ENCODE peak calls at places on chromosomes 11 and 22, in eight cellular contexts. H is GM23248, G is IMR-90, Q is iPS DF 6.9, E is endothelial cell of umbilical vein, Z is fibroblast of pulmonary artery, T is transverse colon, I is left ventricle myocardium inferior. A is an unnamed sample.

GRCh38 chr11:122748968-122749687 is 89.2 kb upstream of the CRTAM start:
- DNase-seq in H (peak), G (peak), Q (no peak), E (peak), Z (peak), T (peak), I (no peak), A (peak)

GRCh38 chr22:36687516-36687915 is 16.0 kb downstream of the CACNG2 start:
- DNase-seq in H (no peak), G (no peak), Q (no peak), E (no peak), Z (no peak), T (no peak), I (no peak), A (no peak)

GRCh38 chr11:2180347-2180746 is 8.7 kb upstream of the TH start:
- DNase-seq in H (no peak), G (no peak), Q (no peak), E (no peak), Z (no peak), T (no peak), I (no peak), A (no peak)

GRCh38 chr11:112227002-112227401 is 774 bp downstream of the PTS start:
- DNase-seq in H (peak), G (peak), Q (no peak), E (no peak), Z (peak), T (no peak), I (no peak), A (no peak)

GRCh38 chr11:82270870-82271269 is 462.8 kb downstream of the FAM181B start:
- DNase-seq in H (no peak), G (no peak), Q (no peak), E (no peak), Z (no peak), T (no peak), I (no peak), A (no peak)

GRCh38 chr22:40922484-40923303 is 28.5 kb upstream of the RBX1 start:
- DNase-seq in H (peak), G (peak), Q (peak), E (peak), Z (peak), T (no peak), I (no peak), A (peak)

GRCh38 chr11:17564687-17565042 is 17.6 kb downstream of the OTOG start:
- DNase-seq in H (no peak), G (no peak), Q (no peak), E (no peak), Z (no peak), T (no peak), I (no peak), A (peak)

GRCh38 chr11:72524711-72525110 is 90.4 kb upstream of the CLPB start:
- DNase-seq in H (peak), G (peak), Q (no peak), E (no peak), Z (peak), T (no peak), I (no peak), A (no peak)

GRCh38 chr11:122632178-122632824 is 23.2 kb upstream of the UBASH3B start:
- DNase-seq in H (peak), G (no peak), Q (no peak), E (no peak), Z (no peak), T (no peak), I (no peak), A (no peak)

GRCh38 chr11:96384156-96384555 is 5.6 kb downstream of the CCDC82 start:
- DNase-seq in H (no peak), G (no peak), Q (no peak), E (no peak), Z (no peak), T (no peak), I (no peak), A (peak)

GRCh38 chr11:131246589-131247164 is 123.7 kb upstream of the NTM start:
- DNase-seq in H (peak), G (no peak), Q (no peak), E (no peak), Z (no peak), T (peak), I (peak), A (peak)

GRCh38 chr22:47030881-47031627 is 268.6 kb downstream of the TBC1D22A start:
- DNase-seq in H (peak), G (no peak), Q (no peak), E (no peak), Z (no peak), T (peak), I (peak), A (no peak)

GRCh38 chr11:71223671-71224660 is 28.4 kb downstream of the SHANK2 start:
- DNase-seq in H (no peak), G (no peak), Q (no peak), E (no peak), Z (no peak), T (no peak), I (no peak), A (no peak)

GRCh38 chr11:120908521-120909181 is 115.3 kb upstream of the TBCEL start:
- DNase-seq in H (no peak), G (no peak), Q (no peak), E (no peak), Z (no peak), T (no peak), I (no peak), A (no peak)

GRCh38 chr22:29080061-29080975 is 7.5 kb downstream of the KREMEN1 start:
- DNase-seq in H (peak), G (no peak), Q (no peak), E (no peak), Z (no peak), T (no peak), I (no peak), A (peak)

GRCh38 chr22:32590556-32590955 is 115.9 kb downstream of the FBXO7 start:
- DNase-seq in H (peak), G (peak), Q (no peak), E (no peak), Z (peak), T (no peak), I (no peak), A (no peak)

GRCh38 chr11:47259178-47259977 is 1.6 kb downstream of the NR1H3 start:
- DNase-seq in H (peak), G (peak), Q (no peak), E (peak), Z (peak), T (peak), I (no peak), A (peak)

GRCh38 chr11:4983851-4984250 is 10.8 kb upstream of the OR51L1 start:
- DNase-seq in H (no peak), G (no peak), Q (no peak), E (no peak), Z (no peak), T (no peak), I (no peak), A (no peak)

GRCh38 chr11:30244255-30244654 is 13.4 kb downstream of the FSHB start:
- DNase-seq in H (peak), G (peak), Q (no peak), E (no peak), Z (peak), T (no peak), I (no peak), A (peak)

GRCh38 chr11:120354068-120354467 is 17.9 kb downstream of the ARHGEF12 start:
- DNase-seq in H (no peak), G (peak), Q (no peak), E (no peak), Z (peak), T (no peak), I (no peak), A (peak)

GRCh38 chr22:37343863-37344734 is 61.8 kb downstream of the CYTH4 start:
- DNase-seq in H (no peak), G (no peak), Q (no peak), E (no peak), Z (no peak), T (no peak), I (no peak), A (no peak)

GRCh38 chr11:35134403-35135126 is 4.4 kb upstream of the CD44 start:
- DNase-seq in H (peak), G (no peak), Q (no peak), E (no peak), Z (no peak), T (no peak), I (no peak), A (no peak)

GRCh38 chr11:35418282-35418846 is 994 bp downstream of the SLC1A2 start:
- DNase-seq in H (no peak), G (no peak), Q (no peak), E (no peak), Z (no peak), T (no peak), I (no peak), A (no peak)

GRCh38 chr11:122229611-122230386 is 113.8 kb upstream of the BLID start:
- DNase-seq in H (no peak), G (no peak), Q (peak), E (peak), Z (peak), T (no peak), I (no peak), A (peak)

GRCh38 chr11:20353829-20354434 is 9.6 kb upstream of the HTATIP2 start:
- DNase-seq in H (peak), G (peak), Q (no peak), E (peak), Z (peak), T (peak), I (no peak), A (peak)

GRCh38 chr11:78532991-78533861 is 41.4 kb downstream of the NARS2 start:
- DNase-seq in H (no peak), G (no peak), Q (no peak), E (no peak), Z (no peak), T (no peak), I (no peak), A (no peak)

GRCh38 chr22:46354993-46355305 is 19.4 kb downstream of the TRMU start:
- DNase-seq in H (no peak), G (no peak), Q (no peak), E (no peak), Z (no peak), T (peak), I (no peak), A (no peak)

GRCh38 chr11:61472868-61473267 is 35.7 kb upstream of the LRRC10B start:
- DNase-seq in H (peak), G (peak), Q (no peak), E (no peak), Z (peak), T (no peak), I (peak), A (no peak)

DNA sequence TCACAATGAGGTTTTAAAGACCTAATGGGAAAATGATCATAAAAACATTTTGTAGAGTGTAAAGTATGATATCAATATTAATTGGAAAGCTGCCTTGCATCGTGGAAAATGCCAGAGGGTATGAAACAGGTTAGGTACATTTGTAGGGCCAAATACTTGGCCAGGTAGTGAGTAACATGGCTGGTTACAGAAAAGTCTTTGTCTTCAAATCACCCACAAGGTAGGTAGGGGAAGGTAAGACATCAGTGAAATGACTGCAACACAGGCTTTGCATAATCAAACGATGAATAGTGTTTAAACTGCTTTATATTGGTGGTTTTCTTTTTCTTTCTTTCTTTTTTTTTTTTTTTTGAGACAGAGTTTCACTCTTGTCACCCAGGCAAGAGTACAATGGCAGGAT is 62.0 kb downstream of the ST3GAL4 start:
- DNase-seq in H (no peak), G (no peak), Q (no peak), E (no peak), Z (no peak), T (no peak), I (no peak), A (no peak)
- H3K4me3 ChIP-seq in H (no peak), G (no peak), Q (no peak), E (no peak), Z (no peak), T (no peak), I (no peak), A (no peak)

DNA sequence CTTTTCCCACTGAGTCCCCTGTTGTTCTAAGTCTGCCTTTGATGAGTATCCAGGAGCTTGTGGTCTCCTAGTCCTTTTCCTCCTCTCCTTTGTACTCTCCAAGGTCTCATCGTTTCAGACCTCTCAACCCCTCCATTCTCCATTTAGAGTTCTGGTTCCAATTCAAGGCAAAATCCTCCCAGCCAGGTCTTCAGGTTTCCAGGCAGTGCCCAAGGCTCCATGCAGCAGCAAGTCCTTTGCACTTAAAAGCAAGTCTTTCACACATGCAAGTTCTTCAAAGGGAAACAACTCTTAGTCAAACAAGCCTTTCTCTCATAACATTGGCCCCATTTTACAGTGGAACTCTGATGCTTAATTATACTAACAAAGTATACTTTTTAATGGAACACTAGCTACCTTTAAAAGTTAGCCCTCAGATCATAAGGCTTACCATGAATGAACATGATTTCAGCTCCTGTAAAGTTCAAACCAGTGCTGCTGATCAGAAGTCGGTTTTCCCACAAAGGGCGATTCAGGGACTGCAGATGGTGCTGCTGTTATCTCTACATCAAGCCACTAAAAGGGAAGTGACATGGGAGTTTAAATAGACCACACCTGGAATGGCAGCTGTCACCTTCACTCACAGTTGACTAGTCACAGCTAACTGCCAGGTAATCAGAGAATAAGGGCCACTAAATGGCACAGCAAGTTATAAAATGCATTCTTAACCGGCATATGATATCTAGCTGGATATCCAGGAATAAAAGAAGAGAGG is 581.3 kb upstream of the ARHGAP42 start:
- DNase-seq in H (no peak), G (no peak), Q (no peak), E (no peak), Z (no peak), T (peak), I (no peak), A (no peak)
- H3K4me3 ChIP-seq in H (no peak), G (no peak), Q (no peak), E (no peak), Z (no peak), T (no peak), I (no peak), A (no peak)

GRCh38 chr11:101914349-101914736 is 467 bp upstream of the CEP126 start:
- DNase-seq in H (peak), G (peak), Q (no peak), E (no peak), Z (no peak), T (no peak), I (no peak), A (no peak)
- H3K4me3 ChIP-seq in H (peak), G (peak), Q (peak), E (peak), Z (peak), T (peak), I (peak), A (peak)

DNA sequence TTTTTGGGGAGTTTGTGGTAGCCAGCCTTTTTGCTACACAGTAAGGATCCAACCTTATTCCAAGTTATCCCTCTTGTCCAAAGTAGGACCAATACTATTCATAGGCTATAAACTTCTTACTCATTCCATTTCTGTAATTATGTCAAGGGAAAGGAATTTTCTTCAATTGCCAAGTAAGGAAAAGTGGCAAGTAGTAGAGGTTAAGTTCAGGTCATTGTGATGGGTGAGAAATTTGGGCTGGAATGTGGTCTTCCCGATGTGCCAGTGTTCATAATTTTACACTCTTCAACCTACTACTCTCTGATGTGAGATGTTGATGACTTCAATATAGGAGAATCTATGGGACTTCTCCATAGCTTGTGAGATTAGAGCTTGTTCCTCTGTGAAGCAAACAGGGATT is 648.8 kb downstream of the METTL15 start:
- DNase-seq in H (peak), G (peak), Q (no peak), E (peak), Z (peak), T (no peak), I (no peak), A (peak)
- H3K4me3 ChIP-seq in H (peak), G (no peak), Q (no peak), E (no peak), Z (no peak), T (no peak), I (no peak), A (no peak)

DNA sequence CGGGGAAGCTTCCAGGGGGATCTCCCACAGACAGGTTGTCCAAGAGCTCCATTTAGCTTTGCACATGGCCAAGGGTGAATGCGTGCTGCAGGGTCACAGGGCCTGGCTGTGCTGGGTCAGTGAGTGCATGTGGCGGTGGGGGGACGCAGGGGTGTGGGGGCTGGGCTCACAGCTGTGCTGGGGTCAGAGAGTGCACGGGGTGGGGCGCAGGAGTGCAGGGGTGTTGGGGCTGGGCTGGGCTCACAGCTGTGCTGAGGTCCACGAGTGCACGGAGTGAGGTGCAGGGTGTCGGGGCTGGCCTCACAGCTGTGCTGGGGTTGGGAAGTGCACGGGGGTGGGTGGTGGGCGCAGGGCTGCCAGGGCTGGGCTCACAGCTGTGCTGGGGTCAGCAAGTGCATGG is 557.7 kb downstream of the BRD1 start:
- DNase-seq in H (no peak), G (no peak), Q (no peak), E (no peak), Z (no peak), T (no peak), I (no peak), A (no peak)
- H3K4me3 ChIP-seq in H (no peak), G (no peak), Q (no peak), E (no peak), Z (no peak), T (no peak), I (no peak), A (no peak)

DNA sequence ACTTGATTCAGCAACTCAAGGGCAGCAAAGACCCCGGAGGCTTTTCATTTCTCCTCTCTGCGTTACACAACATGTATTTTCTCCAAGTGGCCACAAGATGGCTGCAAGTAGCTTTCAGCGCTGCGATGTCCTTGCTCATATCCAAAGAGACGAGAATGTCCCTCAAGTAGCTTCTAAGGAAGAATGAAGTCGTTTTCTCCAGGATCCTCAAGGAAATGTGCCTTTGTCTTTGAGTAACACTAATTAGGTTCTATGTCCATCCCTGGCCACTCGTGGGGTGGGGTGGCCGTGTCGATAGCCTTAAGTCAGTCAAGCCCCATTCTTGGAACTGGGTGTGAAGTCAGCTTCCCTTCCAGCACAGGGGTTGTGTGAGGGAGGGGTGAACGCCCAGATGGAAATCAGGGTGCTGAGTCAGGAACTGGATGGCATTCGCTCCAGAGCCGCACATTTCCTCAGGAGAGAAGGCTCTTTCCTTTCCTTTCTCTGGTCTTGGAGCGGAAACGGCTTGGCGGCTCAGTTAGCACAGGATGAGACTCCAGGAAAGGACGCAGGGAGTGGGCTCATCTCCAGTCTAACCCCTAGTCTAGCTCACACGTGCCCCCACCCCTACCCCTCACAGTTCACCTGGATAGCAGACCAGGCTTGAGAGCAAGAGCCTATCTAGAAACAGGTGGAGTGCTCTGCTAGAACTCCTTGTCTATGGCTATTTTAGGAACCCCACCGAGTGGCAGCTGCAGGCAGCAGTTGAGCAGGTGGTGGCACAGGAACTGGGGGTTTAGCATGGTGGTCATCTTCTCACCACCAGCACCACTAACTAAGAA is 44.3 kb downstream of the NNMT start:
- DNase-seq in H (peak), G (peak), Q (peak), E (peak), Z (peak), T (peak), I (peak), A (peak)
- H3K4me3 ChIP-seq in H (peak), G (no peak), Q (no peak), E (no peak), Z (peak), T (no peak), I (peak), A (peak)

GRCh38 chr11:32088117-32088941 is 2.5 kb upstream of the RCN1 start:
- DNase-seq in H (peak), G (peak), Q (no peak), E (peak), Z (peak), T (no peak), I (peak), A (peak)
- H3K4me3 ChIP-seq in H (peak), G (peak), Q (no peak), E (no peak), Z (peak), T (no peak), I (peak), A (no peak)

GRCh38 chr11:86153439-86153838 is 84.6 kb upstream of the PICALM start:
- DNase-seq in H (no peak), G (no peak), Q (no peak), E (no peak), Z (no peak), T (no peak), I (no peak), A (no peak)
- H3K4me3 ChIP-seq in H (no peak), G (no peak), Q (no peak), E (no peak), Z (no peak), T (no peak), I (no peak), A (no peak)

DNA sequence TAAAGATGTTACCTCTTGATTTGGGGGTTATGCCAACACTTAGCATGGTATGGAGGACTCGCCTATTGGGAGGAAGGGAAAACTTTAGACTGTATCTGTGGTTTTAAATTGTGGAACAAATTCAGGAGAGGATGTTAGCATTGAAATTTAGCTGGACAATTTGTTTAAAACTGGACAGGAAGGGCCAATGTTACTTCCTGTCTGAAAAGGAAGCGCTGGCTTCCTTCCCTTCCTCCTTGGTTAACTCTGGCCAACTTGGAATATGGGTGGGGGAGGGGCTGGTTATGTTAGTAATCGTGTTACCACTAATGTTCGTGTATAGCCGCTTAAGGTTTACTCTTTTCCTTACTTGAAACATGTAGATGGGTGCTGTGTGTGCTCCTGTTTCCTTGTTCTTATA is 13.9 kb downstream of the CTNND1 start:
- DNase-seq in H (peak), G (no peak), Q (no peak), E (peak), Z (no peak), T (no peak), I (no peak), A (no peak)
- H3K4me3 ChIP-seq in H (peak), G (no peak), Q (no peak), E (peak), Z (peak), T (no peak), I (peak), A (no peak)

A was measured in A673.